ENCODE peak calls at places on chromosomes 13 and 19, in six cellular contexts. One of them, this sample, is unnamed.

GRCh38 chr13:39483326-39483725 is 119.7 kb downstream of the LHFPL6 start:
- DNase-seq in spleen: no peak
- DNase-seq in stomach: no peak
- DNase-seq in uterus: no peak
- DNase-seq in Peyer's patch: no peak
- DNase-seq in heart left ventricle: no peak
- DNase-seq in this sample: no peak

GRCh38 chr13:33610471-33611015 is 207.4 kb upstream of the RFC3 start:
- DNase-seq in spleen: peak
- DNase-seq in stomach: no peak
- DNase-seq in uterus: no peak
- DNase-seq in Peyer's patch: no peak
- DNase-seq in heart left ventricle: peak
- DNase-seq in this sample: no peak

GRCh38 chr13:29654807-29655547 is 59.5 kb upstream of the SLC7A1 start:
- DNase-seq in spleen: no peak
- DNase-seq in stomach: no peak
- DNase-seq in uterus: no peak
- DNase-seq in Peyer's patch: no peak
- DNase-seq in heart left ventricle: no peak
- DNase-seq in this sample: no peak

GRCh38 chr19:55559684-55560083 is 14.3 kb upstream of the SBK3 start:
- DNase-seq in spleen: no peak
- DNase-seq in stomach: no peak
- DNase-seq in uterus: no peak
- DNase-seq in Peyer's patch: no peak
- DNase-seq in heart left ventricle: no peak
- DNase-seq in this sample: no peak

GRCh38 chr13:98484289-98485219 is 92.4 kb downstream of the STK24 start:
- DNase-seq in spleen: peak
- DNase-seq in stomach: peak
- DNase-seq in uterus: peak
- DNase-seq in Peyer's patch: peak
- DNase-seq in heart left ventricle: peak
- DNase-seq in this sample: peak

GRCh38 chr19:51079486-51080110 is 3.1 kb downstream of the KLK14 start:
- DNase-seq in spleen: no peak
- DNase-seq in stomach: peak
- DNase-seq in uterus: no peak
- DNase-seq in Peyer's patch: no peak
- DNase-seq in heart left ventricle: peak
- DNase-seq in this sample: no peak

GRCh38 chr19:46823049-46823448 is 27.6 kb downstream of the AP2S1 start:
- DNase-seq in spleen: no peak
- DNase-seq in stomach: no peak
- DNase-seq in uterus: no peak
- DNase-seq in Peyer's patch: no peak
- DNase-seq in heart left ventricle: no peak
- DNase-seq in this sample: no peak

GRCh38 chr19:15112385-15112784 is 5.2 kb downstream of the SYDE1 start:
- DNase-seq in spleen: no peak
- DNase-seq in stomach: no peak
- DNase-seq in uterus: no peak
- DNase-seq in Peyer's patch: no peak
- DNase-seq in heart left ventricle: no peak
- DNase-seq in this sample: no peak

GRCh38 chr19:9323557-9323918 is 441 bp upstream of the ZNF559 start:
- DNase-seq in spleen: peak
- DNase-seq in stomach: peak
- DNase-seq in uterus: peak
- DNase-seq in Peyer's patch: no peak
- DNase-seq in heart left ventricle: peak
- DNase-seq in this sample: peak

GRCh38 chr13:63625869-63626268 is 2210.2 kb upstream of the PCDH20 start:
- DNase-seq in spleen: no peak
- DNase-seq in stomach: no peak
- DNase-seq in uterus: no peak
- DNase-seq in Peyer's patch: no peak
- DNase-seq in heart left ventricle: no peak
- DNase-seq in this sample: no peak

GRCh38 chr19:58305932-58306323 is 751 bp downstream of the ERVK3-1 start:
- DNase-seq in spleen: no peak
- DNase-seq in stomach: no peak
- DNase-seq in uterus: no peak
- DNase-seq in Peyer's patch: peak
- DNase-seq in heart left ventricle: no peak
- DNase-seq in this sample: no peak

GRCh38 chr19:55376381-55376933 is at the start of gene TMEM190:
- DNase-seq in spleen: no peak
- DNase-seq in stomach: no peak
- DNase-seq in uterus: no peak
- DNase-seq in Peyer's patch: no peak
- DNase-seq in heart left ventricle: no peak
- DNase-seq in this sample: peak

GRCh38 chr13:57018915-57019314 is 121.8 kb upstream of the PRR20A start:
- DNase-seq in spleen: no peak
- DNase-seq in stomach: no peak
- DNase-seq in uterus: no peak
- DNase-seq in Peyer's patch: no peak
- DNase-seq in heart left ventricle: no peak
- DNase-seq in this sample: no peak

GRCh38 chr19:50720921-50721291 is 1.3 kb upstream of the SHANK1 start:
- DNase-seq in spleen: no peak
- DNase-seq in stomach: no peak
- DNase-seq in uterus: no peak
- DNase-seq in Peyer's patch: no peak
- DNase-seq in heart left ventricle: no peak
- DNase-seq in this sample: no peak

GRCh38 chr13:78999494-78999893 is 340.5 kb upstream of the OBI1 start:
- DNase-seq in spleen: no peak
- DNase-seq in stomach: no peak
- DNase-seq in uterus: no peak
- DNase-seq in Peyer's patch: no peak
- DNase-seq in heart left ventricle: no peak
- DNase-seq in this sample: no peak

GRCh38 chr19:49157445-49158224 is at the start of gene TRPM4:
- DNase-seq in spleen: peak
- DNase-seq in stomach: peak
- DNase-seq in uterus: peak
- DNase-seq in Peyer's patch: peak
- DNase-seq in heart left ventricle: peak
- DNase-seq in this sample: peak
- TF ChIP-seq POLR2A in spleen: no peak
- TF ChIP-seq POLR2A in stomach: peak
- TF ChIP-seq POLR2A in uterus: peak
- TF ChIP-seq POLR2A in Peyer's patch: peak
- TF ChIP-seq POLR2A in heart left ventricle: peak
- TF ChIP-seq POLR2A in this sample: no peak

DNA sequence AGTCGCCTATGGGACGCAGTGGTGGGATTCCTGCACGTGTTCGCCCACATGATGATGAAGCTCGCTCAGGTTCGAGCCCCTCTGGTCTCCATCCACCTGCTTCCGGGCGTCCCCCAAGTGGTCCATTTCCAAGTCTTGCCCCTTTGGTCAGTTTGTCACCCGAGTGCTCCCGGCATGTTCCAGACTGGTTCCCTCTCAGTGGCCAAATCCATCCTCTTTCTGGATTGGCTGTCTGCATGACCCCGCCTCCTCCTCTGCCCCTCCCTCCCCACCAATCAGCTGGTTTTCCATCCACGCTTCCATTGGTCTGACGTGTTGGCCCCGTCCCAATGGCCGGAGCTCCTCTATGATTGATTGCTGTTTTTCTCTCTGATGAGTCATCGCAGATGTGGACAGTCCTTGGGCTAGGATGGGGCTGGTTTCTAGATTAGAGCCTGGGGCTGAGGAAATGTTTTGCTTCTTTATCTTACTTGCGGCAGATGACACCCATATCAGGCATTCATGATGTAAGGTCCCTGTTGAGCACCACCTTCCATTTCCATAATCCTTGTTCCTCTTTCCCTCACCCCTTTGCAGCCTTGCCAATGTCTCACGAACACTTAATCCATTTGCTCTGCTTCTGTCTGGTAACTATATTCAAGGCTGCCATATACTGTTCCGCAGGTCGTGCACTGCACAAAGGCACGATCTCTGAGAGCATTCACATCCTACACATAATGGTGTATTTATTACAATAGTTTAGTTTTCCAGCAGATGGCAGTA is 73.8 kb downstream of the MAP4K1 start:
- DNase-seq in spleen: no peak
- DNase-seq in stomach: peak
- DNase-seq in uterus: peak
- DNase-seq in Peyer's patch: no peak
- DNase-seq in heart left ventricle: peak
- DNase-seq in this sample: peak
- TF ChIP-seq POLR2A in spleen: no peak
- TF ChIP-seq POLR2A in stomach: no peak
- TF ChIP-seq POLR2A in uterus: no peak
- TF ChIP-seq POLR2A in Peyer's patch: no peak
- TF ChIP-seq POLR2A in heart left ventricle: no peak
- TF ChIP-seq POLR2A in this sample: no peak

GRCh38 chr19:4580961-4581380 is 21.5 kb upstream of the SEMA6B start:
- DNase-seq in spleen: no peak
- DNase-seq in stomach: no peak
- DNase-seq in uterus: no peak
- DNase-seq in Peyer's patch: no peak
- DNase-seq in heart left ventricle: no peak
- DNase-seq in this sample: no peak

GRCh38 chr19:4580021-4580901 is 20.8 kb upstream of the SEMA6B start:
- DNase-seq in spleen: no peak
- DNase-seq in stomach: no peak
- DNase-seq in uterus: no peak
- DNase-seq in Peyer's patch: no peak
- DNase-seq in heart left ventricle: no peak
- DNase-seq in this sample: no peak

GRCh38 chr19:4578552-4579248 is 19.2 kb upstream of the SEMA6B start:
- DNase-seq in spleen: no peak
- DNase-seq in stomach: no peak
- DNase-seq in uterus: no peak
- DNase-seq in Peyer's patch: no peak
- DNase-seq in heart left ventricle: no peak
- DNase-seq in this sample: no peak

GRCh38 chr19:4581381-4582111 is 22.1 kb upstream of the SEMA6B start:
- DNase-seq in spleen: no peak
- DNase-seq in stomach: no peak
- DNase-seq in uterus: no peak
- DNase-seq in Peyer's patch: no peak
- DNase-seq in heart left ventricle: no peak
- DNase-seq in this sample: no peak

DNA sequence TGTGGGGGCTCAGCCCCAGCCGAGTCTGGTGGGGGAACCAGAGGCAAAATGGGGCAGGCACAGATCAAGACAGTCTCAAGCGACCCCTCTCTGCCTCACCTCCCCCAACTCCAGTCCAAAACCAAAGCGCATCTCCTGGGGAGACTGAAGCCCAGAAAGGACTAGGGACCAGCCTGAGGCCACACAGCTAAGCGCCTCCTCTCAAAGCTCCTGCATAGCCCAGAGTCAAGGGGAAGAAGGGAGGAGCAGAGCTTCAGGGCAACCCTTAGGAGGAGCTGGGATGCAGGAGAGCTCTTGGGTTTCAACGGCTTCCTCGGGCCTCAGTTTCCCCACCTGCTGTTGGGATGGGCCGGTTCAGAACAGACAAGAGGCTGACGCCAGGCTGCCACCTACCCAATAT is 19.9 kb upstream of the SEMA6B start:
- DNase-seq in spleen: no peak
- DNase-seq in stomach: no peak
- DNase-seq in uterus: no peak
- DNase-seq in Peyer's patch: no peak
- DNase-seq in heart left ventricle: no peak
- DNase-seq in this sample: no peak
- TF ChIP-seq POLR2A in spleen: no peak
- TF ChIP-seq POLR2A in stomach: no peak
- TF ChIP-seq POLR2A in uterus: no peak
- TF ChIP-seq POLR2A in Peyer's patch: no peak
- TF ChIP-seq POLR2A in heart left ventricle: no peak
- TF ChIP-seq POLR2A in this sample: no peak

GRCh38 chr19:36418287-36419001 is at the start of gene ZFP82:
- DNase-seq in spleen: peak
- DNase-seq in stomach: peak
- DNase-seq in uterus: peak
- DNase-seq in Peyer's patch: peak
- DNase-seq in heart left ventricle: peak
- DNase-seq in this sample: peak
- TF ChIP-seq POLR2A in spleen: peak
- TF ChIP-seq POLR2A in stomach: no peak
- TF ChIP-seq POLR2A in uterus: peak
- TF ChIP-seq POLR2A in Peyer's patch: peak
- TF ChIP-seq POLR2A in heart left ventricle: peak
- TF ChIP-seq POLR2A in this sample: peak

GRCh38 chr19:17292301-17293074 is 10.7 kb downstream of the ABHD8 start:
- DNase-seq in spleen: peak
- DNase-seq in stomach: peak
- DNase-seq in uterus: peak
- DNase-seq in Peyer's patch: peak
- DNase-seq in heart left ventricle: peak
- DNase-seq in this sample: peak
- TF ChIP-seq POLR2A in spleen: no peak
- TF ChIP-seq POLR2A in stomach: no peak
- TF ChIP-seq POLR2A in uterus: no peak
- TF ChIP-seq POLR2A in Peyer's patch: no peak
- TF ChIP-seq POLR2A in heart left ventricle: no peak
- TF ChIP-seq POLR2A in this sample: peak

DNA sequence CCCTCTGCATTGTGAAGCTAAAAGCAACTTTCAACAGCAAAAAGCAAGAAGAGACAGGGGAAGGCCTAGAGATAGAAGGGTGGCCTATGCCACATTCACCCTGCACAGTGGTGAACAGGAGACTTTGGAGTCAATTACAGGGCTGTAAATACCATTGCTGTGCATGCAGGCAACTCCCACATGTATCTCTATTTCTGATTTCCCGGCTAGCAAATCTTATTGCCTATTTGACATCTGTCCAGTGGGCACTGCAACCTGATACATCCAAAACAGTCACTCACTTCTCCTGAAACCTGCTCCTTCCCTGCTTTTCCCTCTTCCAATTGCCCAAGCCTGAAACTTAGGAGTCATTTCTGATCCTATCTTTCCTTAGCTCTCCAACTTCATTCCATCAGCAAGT is 13.4 kb downstream of the RUBCNL start:
- DNase-seq in spleen: no peak
- DNase-seq in stomach: no peak
- DNase-seq in uterus: no peak
- DNase-seq in Peyer's patch: no peak
- DNase-seq in heart left ventricle: no peak
- DNase-seq in this sample: no peak
- TF ChIP-seq POLR2A in spleen: no peak
- TF ChIP-seq POLR2A in stomach: no peak
- TF ChIP-seq POLR2A in uterus: no peak
- TF ChIP-seq POLR2A in Peyer's patch: no peak
- TF ChIP-seq POLR2A in heart left ventricle: no peak
- TF ChIP-seq POLR2A in this sample: no peak

GRCh38 chr19:16131648-16132047 is 11.8 kb upstream of the HSH2D start:
- DNase-seq in spleen: no peak
- DNase-seq in stomach: no peak
- DNase-seq in uterus: no peak
- DNase-seq in Peyer's patch: no peak
- DNase-seq in heart left ventricle: no peak
- DNase-seq in this sample: no peak
- TF ChIP-seq POLR2A in spleen: no peak
- TF ChIP-seq POLR2A in stomach: no peak
- TF ChIP-seq POLR2A in uterus: no peak
- TF ChIP-seq POLR2A in Peyer's patch: no peak
- TF ChIP-seq POLR2A in heart left ventricle: no peak
- TF ChIP-seq POLR2A in this sample: no peak